ENCODE peak calls at places on chromosomes 13 and 19, in six cellular contexts. C is ecto neural progenitor cell, X is epithelial cell of proximal tubule, J is brain microvascular endothelial cell, D is fibroblast of lung, O is HTR-8/SVneo. H is an unnamed sample.

GRCh38 chr19:11694533-11695439 is 44.0 kb downstream of the ZNF823 start:
- DNase-seq in O (peak; percentile 96), C (peak; percentile 97), X (peak; percentile 49), J (peak; percentile 97), D (peak; percentile 89), H (peak; percentile 83)

GRCh38 chr13:104204177-104204576 is 1138.0 kb upstream of the SLC10A2 start:
- DNase-seq in J (no peak), C (no peak), D (no peak), O (no peak), X (no peak), H (no peak)

GRCh38 chr19:11148001-11148400 is 7.6 kb downstream of the SPC24 start:
- DNase-seq in J (no peak), X (no peak), O (no peak), C (no peak), D (no peak), H (no peak)

GRCh38 chr19:507286-508203 is at the start of gene TPGS1:
- DNase-seq in J (peak; percentile 51), D (peak; percentile 65), O (peak; percentile 68), C (peak; percentile 95), X (peak; percentile 99), H (peak; percentile 51)

GRCh38 chr19:53982056-53982455 is 9.4 kb upstream of the CACNG6 start:
- DNase-seq in C (no peak), D (no peak), O (no peak), X (no peak), J (no peak), H (no peak)

GRCh38 chr13:77437267-77437666 is 98.2 kb upstream of the SCEL start:
- DNase-seq in X (no peak), C (no peak), O (no peak), D (no peak), J (no peak), H (no peak)

GRCh38 chr19:1841209-1841924 is 6.9 kb downstream of the REXO1 start:
- DNase-seq in C (no peak), J (no peak), O (no peak), D (no peak), X (no peak), H (no peak)

GRCh38 chr19:39411006-39411831 is 1.2 kb upstream of the PLEKHG2 start:
- DNase-seq in X (no peak), D (peak; percentile 76), O (no peak), J (peak; percentile 66), C (no peak), H (no peak)

GRCh38 chr19:51571599-51571998 is 516 bp downstream of the ZNF175 start:
- DNase-seq in X (no peak), D (no peak), J (no peak), C (no peak), O (no peak), H (no peak)